ENCODE peak calls at places on chromosomes 13 and 19, in eight cellular contexts. C, K, P, I, E, B, X and N are unnamed samples.

GRCh38 chr19:13093407-13094284 is 9.0 kb downstream of the LYL1 start:
- DNase-seq in C (peak), K (peak), P (peak), I (peak), E (peak), B (peak), X (peak), N (peak)

GRCh38 chr19:19345232-19345631 is 24.6 kb downstream of the MAU2 start:
- DNase-seq in C (no peak), K (no peak), P (no peak), I (no peak), E (no peak), B (no peak), X (no peak), N (no peak)

GRCh38 chr13:20945952-20946383 is 43.4 kb upstream of the XPO4 start:
- DNase-seq in C (no peak), K (peak), P (no peak), I (no peak), E (no peak), B (peak), X (no peak), N (no peak)

GRCh38 chr19:35373492-35373891 is 2.6 kb downstream of the GPR42 start:
- DNase-seq in C (no peak), K (no peak), P (no peak), I (no peak), E (no peak), B (no peak), X (no peak), N (no peak)

GRCh38 chr19:11578342-11579142 is 1.1 kb upstream of the ACP5 start:
- DNase-seq in C (no peak), K (peak), P (no peak), I (no peak), E (no peak), B (peak), X (no peak), N (peak)

GRCh38 chr19:35000647-35001501 is 751 bp downstream of the GRAMD1A start:
- DNase-seq in C (peak), K (no peak), P (no peak), I (no peak), E (peak), B (peak), X (no peak), N (peak)

GRCh38 chr19:18292810-18293641 is 11.6 kb upstream of the JUND start:
- DNase-seq in C (peak), K (peak), P (no peak), I (peak), E (peak), B (peak), X (peak), N (peak)

GRCh38 chr19:5893907-5894703 is 9.5 kb downstream of the NDUFA11 start:
- DNase-seq in C (no peak), K (peak), P (no peak), I (no peak), E (no peak), B (no peak), X (no peak), N (no peak)

GRCh38 chr13:34357435-34358232 is 539.7 kb downstream of the RFC3 start:
- DNase-seq in C (peak), K (no peak), P (no peak), I (no peak), E (no peak), B (no peak), X (peak), N (no peak)

GRCh38 chr13:46288570-46289259 is 77.0 kb downstream of the LRRC63 start:
- DNase-seq in C (peak), K (no peak), P (peak), I (no peak), E (no peak), B (peak), X (peak), N (peak)

GRCh38 chr19:7888145-7888825 is at the start of gene LRRC8E:
- DNase-seq in C (peak), K (no peak), P (no peak), I (peak), E (no peak), B (peak), X (peak), N (peak)

GRCh38 chr13:31587696-31588266 is 151.5 kb upstream of the RXFP2 start:
- DNase-seq in C (peak), K (no peak), P (no peak), I (no peak), E (no peak), B (no peak), X (no peak), N (no peak)

GRCh38 chr13:83365723-83366122 is 516.6 kb downstream of the SLITRK1 start:
- DNase-seq in C (no peak), K (no peak), P (no peak), I (no peak), E (no peak), B (no peak), X (no peak), N (no peak)

GRCh38 chr13:62626771-62627170 is 1211.1 kb upstream of the PCDH20 start:
- DNase-seq in C (no peak), K (no peak), P (no peak), I (no peak), E (no peak), B (no peak), X (no peak), N (no peak)

GRCh38 chr19:2226051-2226839 is 9.9 kb downstream of the PLEKHJ1 start:
- DNase-seq in C (no peak), K (no peak), P (no peak), I (no peak), E (no peak), B (no peak), X (no peak), N (no peak)

GRCh38 chr19:53818756-53819155 is 5.4 kb downstream of the NLRP12 start:
- DNase-seq in C (no peak), K (no peak), P (no peak), I (no peak), E (no peak), B (no peak), X (no peak), N (no peak)

GRCh38 chr13:29507356-29507755 is 88.1 kb downstream of the SLC7A1 start:
- DNase-seq in C (no peak), K (no peak), P (peak), I (no peak), E (no peak), B (no peak), X (no peak), N (no peak)

GRCh38 chr13:20387006-20387405 is 138.7 kb downstream of the CRYL1 start:
- DNase-seq in C (no peak), K (no peak), P (no peak), I (no peak), E (no peak), B (no peak), X (no peak), N (no peak)

GRCh38 chr13:114090476-114090875 is 41.9 kb downstream of the RASA3 start:
- DNase-seq in C (no peak), K (no peak), P (no peak), I (no peak), E (no peak), B (no peak), X (no peak), N (no peak)

GRCh38 chr13:114047358-114047881 is 73.5 kb upstream of the C13orf46 start:
- DNase-seq in C (no peak), K (no peak), P (peak), I (no peak), E (no peak), B (no peak), X (no peak), N (no peak)

GRCh38 chr13:66348745-66349720 is 881.1 kb downstream of the PCDH9 start:
- DNase-seq in C (peak), K (peak), P (no peak), I (no peak), E (no peak), B (no peak), X (no peak), N (no peak)

GRCh38 chr19:12867120-12868099 is 13.8 kb downstream of the DNASE2 start:
- DNase-seq in C (peak), K (no peak), P (no peak), I (peak), E (no peak), B (peak), X (no peak), N (peak)

GRCh38 chr19:53365899-53366493 is 491 bp downstream of the ZNF525 start:
- DNase-seq in C (peak), K (peak), P (no peak), I (peak), E (no peak), B (peak), X (peak), N (no peak)

GRCh38 chr13:21823949-21824348 is 153.1 kb downstream of the FGF9 start:
- DNase-seq in C (no peak), K (no peak), P (no peak), I (no peak), E (no peak), B (no peak), X (no peak), N (no peak)

GRCh38 chr19:23882493-23882892 is 32.2 kb upstream of the ZNF726 start:
- DNase-seq in C (no peak), K (no peak), P (no peak), I (no peak), E (no peak), B (peak), X (peak), N (peak)

GRCh38 chr13:29487466-29488454 is 107.7 kb downstream of the SLC7A1 start:
- DNase-seq in C (no peak), K (no peak), P (no peak), I (no peak), E (no peak), B (no peak), X (no peak), N (no peak)

GRCh38 chr13:111474136-111475002 is 153.9 kb downstream of the TEX29 start:
- DNase-seq in C (peak), K (no peak), P (peak), I (no peak), E (peak), B (peak), X (peak), N (peak)

GRCh38 chr19:4368128-4368820 is 24.9 kb downstream of the MPND start:
- DNase-seq in C (no peak), K (no peak), P (no peak), I (no peak), E (no peak), B (no peak), X (no peak), N (no peak)

GRCh38 chr13:50170447-50171037 is 155.3 kb downstream of the KCNRG start:
- DNase-seq in C (peak), K (no peak), P (no peak), I (no peak), E (no peak), B (no peak), X (peak), N (no peak)

GRCh38 chr13:111120422-111120821 is 5.3 kb downstream of the ARHGEF7 start:
- DNase-seq in C (no peak), K (no peak), P (no peak), I (no peak), E (no peak), B (no peak), X (no peak), N (no peak)